ENCODE peak calls at places on chromosomes 5 and 9, in five cellular contexts. One of them, this sample, is unnamed.
A peak's percentile ranks its signal among the peaks of the same experiment; 100 is the strongest.

GRCh38 chr9:36603006-36603405 is 30.3 kb downstream of the MELK start:
- DNase-seq in NT2/D1: no peak
- DNase-seq in GM12878: peak; percentile 13
- DNase-seq in H1: no peak
- DNase-seq in HepG2: no peak
- DNase-seq in this sample: no peak

GRCh38 chr5:4027335-4027734 is 431.7 kb downstream of the IRX1 start:
- DNase-seq in NT2/D1: no peak
- DNase-seq in GM12878: no peak
- DNase-seq in H1: no peak
- DNase-seq in HepG2: no peak
- DNase-seq in this sample: no peak

GRCh38 chr5:150497274-150497988 is 10.5 kb upstream of the NDST1 start:
- DNase-seq in NT2/D1: no peak
- DNase-seq in GM12878: no peak
- DNase-seq in H1: no peak
- DNase-seq in HepG2: no peak
- DNase-seq in this sample: peak; percentile 46

GRCh38 chr9:132597073-132597775 is 14.8 kb downstream of the BARHL1 start:
- DNase-seq in NT2/D1: no peak
- DNase-seq in GM12878: no peak
- DNase-seq in H1: no peak
- DNase-seq in HepG2: no peak
- DNase-seq in this sample: no peak

GRCh38 chr5:164504141-164504772 is 998.8 kb downstream of the MAT2B start:
- DNase-seq in NT2/D1: peak; percentile 30
- DNase-seq in GM12878: peak; percentile 5
- DNase-seq in H1: peak; percentile 61
- DNase-seq in HepG2: peak; percentile 34
- DNase-seq in this sample: peak; percentile 61

GRCh38 chr9:123828449-123828848 is 101.5 kb downstream of the DENND1A start:
- DNase-seq in NT2/D1: no peak
- DNase-seq in GM12878: no peak
- DNase-seq in H1: no peak
- DNase-seq in HepG2: no peak
- DNase-seq in this sample: no peak

GRCh38 chr5:16897284-16897704 is 38.8 kb downstream of the MYO10 start:
- DNase-seq in NT2/D1: no peak
- DNase-seq in GM12878: no peak
- DNase-seq in H1: no peak
- DNase-seq in HepG2: no peak
- DNase-seq in this sample: no peak

GRCh38 chr9:130872912-130873503 is 23.6 kb downstream of the QRFP start:
- DNase-seq in NT2/D1: no peak
- DNase-seq in GM12878: no peak
- DNase-seq in H1: no peak
- DNase-seq in HepG2: peak; percentile 84
- DNase-seq in this sample: no peak

GRCh38 chr9:88805217-88805943 is 185.9 kb upstream of the S1PR3 start:
- DNase-seq in NT2/D1: no peak
- DNase-seq in GM12878: no peak
- DNase-seq in H1: no peak
- DNase-seq in HepG2: no peak
- DNase-seq in this sample: no peak

GRCh38 chr9:28678097-28678496 is 1104.8 kb upstream of the C9orf72 start:
- DNase-seq in NT2/D1: no peak
- DNase-seq in GM12878: no peak
- DNase-seq in H1: no peak
- DNase-seq in HepG2: no peak
- DNase-seq in this sample: no peak

GRCh38 chr5:172918421-172919371 is 40.5 kb upstream of the RPL26L1 start:
- DNase-seq in NT2/D1: no peak
- DNase-seq in GM12878: no peak
- DNase-seq in H1: no peak
- DNase-seq in HepG2: no peak
- DNase-seq in this sample: no peak

GRCh38 chr5:135423158-135423925 is 23.8 kb downstream of the DCANP1 start:
- DNase-seq in NT2/D1: no peak
- DNase-seq in GM12878: no peak
- DNase-seq in H1: no peak
- DNase-seq in HepG2: peak; percentile 36
- DNase-seq in this sample: no peak

GRCh38 chr9:80492221-80492620 is 920.5 kb downstream of the TLE4 start:
- DNase-seq in NT2/D1: no peak
- DNase-seq in GM12878: no peak
- DNase-seq in H1: no peak
- DNase-seq in HepG2: no peak
- DNase-seq in this sample: no peak

GRCh38 chr5:17444496-17444895 is 53.5 kb upstream of the TAF11L2 start:
- DNase-seq in NT2/D1: no peak
- DNase-seq in GM12878: no peak
- DNase-seq in H1: no peak
- DNase-seq in HepG2: no peak
- DNase-seq in this sample: no peak

GRCh38 chr9:36985769-36986547 is 48.1 kb downstream of the PAX5 start:
- DNase-seq in NT2/D1: peak; percentile 38
- DNase-seq in GM12878: no peak
- DNase-seq in H1: peak; percentile 80
- DNase-seq in HepG2: no peak
- DNase-seq in this sample: peak; percentile 67

GRCh38 chr5:150114102-150114641 is 27.8 kb upstream of the CSF1R start:
- DNase-seq in NT2/D1: no peak
- DNase-seq in GM12878: no peak
- DNase-seq in H1: peak; percentile 47
- DNase-seq in HepG2: no peak
- DNase-seq in this sample: no peak

GRCh38 chr5:76801159-76801802 is 17.5 kb upstream of the F2RL1 start:
- DNase-seq in NT2/D1: no peak
- DNase-seq in GM12878: no peak
- DNase-seq in H1: no peak
- DNase-seq in HepG2: no peak
- DNase-seq in this sample: no peak

GRCh38 chr5:150278046-150278760 is 11.4 kb downstream of the CAMK2A start:
- DNase-seq in NT2/D1: no peak
- DNase-seq in GM12878: no peak
- DNase-seq in H1: no peak
- DNase-seq in HepG2: no peak
- DNase-seq in this sample: no peak

DNA sequence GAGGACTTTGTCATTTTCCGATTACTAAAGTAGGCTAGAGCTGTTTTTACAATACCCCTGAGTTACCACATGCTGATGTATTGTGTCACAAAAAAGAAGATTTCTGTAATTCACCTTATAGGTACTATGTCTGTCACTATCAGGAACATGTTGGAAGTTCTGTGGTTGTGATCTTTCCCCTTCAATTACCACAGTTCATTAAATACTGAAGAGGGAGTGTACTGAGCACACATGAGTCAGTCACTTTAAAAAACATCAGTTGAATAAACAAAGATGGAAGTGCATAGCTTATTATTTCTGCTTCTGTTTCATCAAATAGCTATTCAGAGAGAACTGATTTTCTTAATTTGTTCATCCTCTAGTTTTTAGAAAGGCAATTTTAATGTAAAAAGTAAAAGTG is 31.7 kb downstream of the AP3S1 start:
- DNase-seq in NT2/D1: no peak
- DNase-seq in GM12878: no peak
- DNase-seq in H1: no peak
- DNase-seq in HepG2: no peak
- DNase-seq in this sample: no peak
- TF ChIP-seq SUZ12 in NT2/D1: no peak
- TF ChIP-seq SUZ12 in GM12878: no peak
- TF ChIP-seq SUZ12 in H1: no peak
- TF ChIP-seq SUZ12 in HepG2: no peak
- TF ChIP-seq SUZ12 in this sample: no peak

DNA sequence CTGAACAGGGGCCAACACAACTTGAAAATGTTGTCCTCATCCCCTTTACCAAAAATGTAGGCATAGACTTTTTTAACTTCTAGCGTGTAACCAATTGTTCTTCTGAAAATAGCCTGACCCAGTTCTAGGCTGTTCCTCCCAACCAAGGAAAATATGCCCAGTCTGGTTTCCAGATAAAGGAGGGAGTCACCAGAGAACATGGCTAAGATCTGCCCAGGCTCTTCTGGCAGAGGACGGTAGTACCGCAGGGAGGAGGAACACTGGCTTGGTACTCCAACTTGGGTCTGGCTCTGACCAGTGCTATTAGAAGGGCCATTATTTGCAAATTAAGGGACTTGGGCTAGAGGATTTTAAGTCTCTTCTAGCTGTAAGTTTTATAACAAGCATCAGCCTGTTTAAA is 63.1 kb downstream of the GRAMD2B start:
- DNase-seq in NT2/D1: no peak
- DNase-seq in GM12878: no peak
- DNase-seq in H1: no peak
- DNase-seq in HepG2: no peak
- DNase-seq in this sample: no peak
- TF ChIP-seq SUZ12 in NT2/D1: no peak
- TF ChIP-seq SUZ12 in GM12878: no peak
- TF ChIP-seq SUZ12 in H1: no peak
- TF ChIP-seq SUZ12 in HepG2: no peak
- TF ChIP-seq SUZ12 in this sample: no peak

DNA sequence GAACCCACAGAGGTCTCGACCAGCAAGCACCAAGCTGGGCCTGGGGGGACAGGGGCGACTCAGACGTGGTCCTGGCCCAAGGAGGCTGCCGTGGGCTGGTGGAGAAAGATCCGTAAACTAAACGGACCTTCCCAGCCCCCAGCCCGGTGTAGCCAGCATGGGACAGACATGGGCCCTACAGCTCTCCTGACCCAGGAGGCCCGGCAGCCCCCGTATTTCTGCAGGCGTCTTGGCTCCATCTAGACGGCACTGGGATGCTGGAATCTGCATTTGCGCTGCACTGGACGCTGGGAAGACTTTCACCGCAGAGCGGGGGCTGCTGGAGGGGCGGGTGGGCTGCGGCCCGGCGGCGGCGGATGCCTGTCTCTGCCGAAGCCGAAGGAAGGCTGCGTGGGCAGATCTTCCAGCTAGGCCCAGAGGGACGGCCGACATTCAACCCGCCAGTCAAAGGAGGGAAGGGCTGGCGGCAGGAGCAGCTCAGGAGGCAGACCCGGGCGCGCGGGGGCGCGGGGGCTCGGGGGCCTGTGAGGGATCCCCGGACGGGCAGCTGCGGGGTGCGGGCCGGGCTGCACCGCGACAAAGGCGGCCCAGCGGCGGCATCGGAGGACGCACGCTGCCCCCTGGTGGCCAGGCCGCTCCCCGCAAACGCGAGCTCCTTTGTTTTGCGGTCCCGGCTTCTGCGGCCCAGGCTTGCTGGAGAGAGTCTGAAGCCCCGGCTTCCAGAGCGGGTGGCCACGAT is 266.2 kb downstream of the NSG2 start:
- DNase-seq in NT2/D1: peak; percentile 59
- DNase-seq in GM12878: no peak
- DNase-seq in H1: peak; percentile 97
- DNase-seq in HepG2: peak; percentile 10
- DNase-seq in this sample: peak; percentile 87
- TF ChIP-seq SUZ12 in NT2/D1: no peak
- TF ChIP-seq SUZ12 in GM12878: no peak
- TF ChIP-seq SUZ12 in H1: no peak
- TF ChIP-seq SUZ12 in HepG2: no peak
- TF ChIP-seq SUZ12 in this sample: no peak

GRCh38 chr9:110303136-110303535 is 34.5 kb downstream of the TXNDC8 start:
- DNase-seq in NT2/D1: no peak
- DNase-seq in GM12878: no peak
- DNase-seq in H1: no peak
- DNase-seq in HepG2: no peak
- DNase-seq in this sample: no peak
- TF ChIP-seq SUZ12 in NT2/D1: no peak
- TF ChIP-seq SUZ12 in GM12878: no peak
- TF ChIP-seq SUZ12 in H1: no peak
- TF ChIP-seq SUZ12 in HepG2: no peak
- TF ChIP-seq SUZ12 in this sample: no peak

This sample was measured in HEK293T.